ENCODE peak calls at places on chromosomes 13 and 19, in eight cellular contexts. N, D, U, V, R, M, I and H are unnamed samples.

GRCh38 chr13:28408235-28408848 is 86.6 kb downstream of the FLT1 start:
- DNase-seq in N (no peak), D (no peak), U (no peak), V (no peak), R (no peak), M (no peak), I (no peak), H (no peak)

GRCh38 chr13:111911754-111912452 is 155.0 kb upstream of the SOX1 start:
- DNase-seq in N (peak; percentile 19), D (no peak), U (no peak), V (no peak), R (no peak), M (no peak), I (no peak), H (no peak)

GRCh38 chr19:12596485-12596884 is 14.1 kb downstream of the ZNF490 start:
- DNase-seq in N (no peak), D (no peak), U (peak; percentile 45), V (no peak), R (no peak), M (no peak), I (no peak), H (no peak)

GRCh38 chr13:59771272-59771671 is 392.5 kb downstream of the DIAPH3 start:
- DNase-seq in N (no peak), D (no peak), U (no peak), V (no peak), R (no peak), M (no peak), I (peak; percentile 43), H (no peak)

GRCh38 chr19:49057636-49058234 is at the start of gene CGB7:
- DNase-seq in N (peak; percentile 79), D (peak; percentile 64), U (peak; percentile 89), V (no peak), R (no peak), M (peak; percentile 82), I (peak; percentile 91), H (peak; percentile 36)

GRCh38 chr13:61146571-61146970 is 269.1 kb downstream of the PCDH20 start:
- DNase-seq in N (no peak), D (no peak), U (no peak), V (no peak), R (no peak), M (no peak), I (no peak), H (no peak)

GRCh38 chr13:91347212-91347995 is at the start of gene MIR17HG:
- DNase-seq in N (peak; percentile 91), D (peak; percentile 90), U (peak; percentile 56), V (peak; percentile 18), R (peak; percentile 45), M (peak; percentile 92), I (peak; percentile 92), H (peak; percentile 91)

GRCh38 chr19:18496167-18496979 is 25.5 kb downstream of the ELL start:
- DNase-seq in N (no peak), D (no peak), U (no peak), V (no peak), R (no peak), M (no peak), I (no peak), H (no peak)

GRCh38 chr13:98222081-98222554 is 45.0 kb upstream of the RNF113B start:
- DNase-seq in N (no peak), D (no peak), U (no peak), V (no peak), R (no peak), M (no peak), I (no peak), H (no peak)